ENCODE peak calls at places on chromosomes 6 and 20, in five cellular contexts. One of them, this sample, is unnamed.

GRCh38 chr6:15876406-15876805 is 213.6 kb upstream of the DTNBP1 start:
- DNase-seq in right cardiac atrium: no peak
- DNase-seq in pancreas: no peak
- DNase-seq in Jurkat, Clone E6-1: no peak
- DNase-seq in tibial artery: no peak
- DNase-seq in this sample: no peak

GRCh38 chr6:15305496-15305895 is 59.6 kb downstream of the JARID2 start:
- DNase-seq in pancreas: no peak
- DNase-seq in right cardiac atrium: no peak
- DNase-seq in tibial artery: no peak
- DNase-seq in Jurkat, Clone E6-1: no peak
- DNase-seq in this sample: no peak

GRCh38 chr6:110190726-110191125 is 10.5 kb downstream of the CDC40 start:
- DNase-seq in pancreas: no peak
- DNase-seq in Jurkat, Clone E6-1: peak; percentile 19
- DNase-seq in right cardiac atrium: no peak
- DNase-seq in tibial artery: no peak
- DNase-seq in this sample: no peak

GRCh38 chr6:33667072-33667471 is 44.4 kb downstream of the UQCC2 start:
- DNase-seq in Jurkat, Clone E6-1: no peak
- DNase-seq in right cardiac atrium: peak; percentile 38
- DNase-seq in tibial artery: no peak
- DNase-seq in pancreas: no peak
- DNase-seq in this sample: no peak

GRCh38 chr20:50413088-50413500 is 97.1 kb upstream of the PTPN1 start:
- DNase-seq in pancreas: no peak
- DNase-seq in right cardiac atrium: no peak
- DNase-seq in tibial artery: no peak
- DNase-seq in Jurkat, Clone E6-1: no peak
- DNase-seq in this sample: no peak

GRCh38 chr6:82924799-82925535 is 140.7 kb downstream of the UBE3D start:
- DNase-seq in pancreas: no peak
- DNase-seq in tibial artery: no peak
- DNase-seq in Jurkat, Clone E6-1: no peak
- DNase-seq in right cardiac atrium: no peak
- DNase-seq in this sample: no peak

GRCh38 chr20:50032955-50033666 is 50.3 kb downstream of the SNAI1 start:
- DNase-seq in Jurkat, Clone E6-1: no peak
- DNase-seq in pancreas: no peak
- DNase-seq in tibial artery: no peak
- DNase-seq in right cardiac atrium: no peak
- DNase-seq in this sample: no peak

GRCh38 chr6:156160007-156160787 is 617.0 kb upstream of the ARID1B start:
- DNase-seq in pancreas: no peak
- DNase-seq in right cardiac atrium: no peak
- DNase-seq in tibial artery: no peak
- DNase-seq in Jurkat, Clone E6-1: no peak
- DNase-seq in this sample: no peak

GRCh38 chr20:826695-827323 is 6.7 kb upstream of the FAM110A start:
- DNase-seq in right cardiac atrium: no peak
- DNase-seq in tibial artery: peak; percentile 40
- DNase-seq in pancreas: no peak
- DNase-seq in Jurkat, Clone E6-1: no peak
- DNase-seq in this sample: no peak

GRCh38 chr6:133034509-133035206 is 206.5 kb upstream of the EYA4 start:
- DNase-seq in pancreas: no peak
- DNase-seq in right cardiac atrium: no peak
- DNase-seq in Jurkat, Clone E6-1: no peak
- DNase-seq in tibial artery: no peak
- DNase-seq in this sample: no peak

GRCh38 chr20:23125625-23126191 is 39.6 kb upstream of the CD93 start:
- DNase-seq in Jurkat, Clone E6-1: peak; percentile 37
- DNase-seq in pancreas: no peak
- DNase-seq in tibial artery: peak; percentile 70
- DNase-seq in right cardiac atrium: peak; percentile 74
- DNase-seq in this sample: peak; percentile 95

GRCh38 chr20:31915491-31916280 is 36.2 kb downstream of the PDRG1 start:
- DNase-seq in pancreas: no peak
- DNase-seq in right cardiac atrium: no peak
- DNase-seq in tibial artery: no peak
- DNase-seq in Jurkat, Clone E6-1: no peak
- DNase-seq in this sample: no peak

GRCh38 chr6:42690151-42690702 is 32.2 kb downstream of the PRPH2 start:
- DNase-seq in pancreas: no peak
- DNase-seq in tibial artery: no peak
- DNase-seq in right cardiac atrium: no peak
- DNase-seq in Jurkat, Clone E6-1: no peak
- DNase-seq in this sample: no peak

GRCh38 chr20:37944456-37944981 is 41.6 kb downstream of the VSTM2L start:
- DNase-seq in pancreas: no peak
- DNase-seq in tibial artery: peak; percentile 61
- DNase-seq in Jurkat, Clone E6-1: no peak
- DNase-seq in right cardiac atrium: no peak
- DNase-seq in this sample: no peak

GRCh38 chr6:90080876-90081464 is 186.7 kb downstream of the GJA10 start:
- DNase-seq in tibial artery: no peak
- DNase-seq in right cardiac atrium: no peak
- DNase-seq in Jurkat, Clone E6-1: peak; percentile 82
- DNase-seq in pancreas: no peak
- DNase-seq in this sample: peak; percentile 69
- H3K4me3 ChIP-seq in tibial artery: no peak overlapping the region
- H3K4me3 ChIP-seq in right cardiac atrium: no peak overlapping the region
- H3K4me3 ChIP-seq in Jurkat, Clone E6-1: peak overlapping the region; percentile 43
- H3K4me3 ChIP-seq in pancreas: no peak overlapping the region
- H3K4me3 ChIP-seq in this sample: no peak overlapping the region

DNA sequence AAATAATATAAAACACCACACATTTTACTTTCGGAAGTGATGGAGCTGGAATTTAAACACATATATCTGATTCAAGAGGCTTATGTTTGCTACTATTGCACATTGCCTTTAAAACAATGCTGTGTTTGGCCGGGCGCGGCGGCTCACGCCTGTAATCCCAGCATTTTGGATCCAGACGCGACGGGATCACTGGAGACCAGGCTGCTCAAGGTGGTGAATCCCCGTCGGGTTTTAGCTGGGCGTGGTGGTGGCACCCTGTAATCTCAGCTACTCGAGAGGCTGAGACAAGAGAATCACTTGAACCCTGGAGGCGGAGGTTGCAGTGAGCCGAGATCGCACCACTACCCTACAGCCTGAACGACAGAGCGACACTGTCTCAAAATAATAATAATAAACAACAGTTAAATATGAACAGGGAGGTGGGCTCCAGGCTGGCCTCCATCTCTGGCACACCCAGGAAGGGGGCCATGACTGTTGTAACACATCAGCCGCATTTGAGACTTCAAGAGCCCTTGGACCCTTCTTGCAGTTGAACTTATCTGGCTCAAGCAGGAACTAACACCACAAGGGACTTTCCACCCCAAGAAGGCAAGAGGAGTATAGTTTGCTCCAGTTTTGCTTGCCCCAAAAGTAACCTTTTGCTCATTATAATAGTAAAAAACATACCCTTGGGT is 127.1 kb upstream of the ZNF184 start:
- DNase-seq in Jurkat, Clone E6-1: no peak
- DNase-seq in right cardiac atrium: no peak
- DNase-seq in pancreas: no peak
- DNase-seq in tibial artery: no peak
- DNase-seq in this sample: no peak
- H3K4me3 ChIP-seq in Jurkat, Clone E6-1: no peak overlapping the region
- H3K4me3 ChIP-seq in right cardiac atrium: no peak overlapping the region
- H3K4me3 ChIP-seq in pancreas: no peak overlapping the region
- H3K4me3 ChIP-seq in tibial artery: no peak overlapping the region
- H3K4me3 ChIP-seq in this sample: no peak overlapping the region

DNA sequence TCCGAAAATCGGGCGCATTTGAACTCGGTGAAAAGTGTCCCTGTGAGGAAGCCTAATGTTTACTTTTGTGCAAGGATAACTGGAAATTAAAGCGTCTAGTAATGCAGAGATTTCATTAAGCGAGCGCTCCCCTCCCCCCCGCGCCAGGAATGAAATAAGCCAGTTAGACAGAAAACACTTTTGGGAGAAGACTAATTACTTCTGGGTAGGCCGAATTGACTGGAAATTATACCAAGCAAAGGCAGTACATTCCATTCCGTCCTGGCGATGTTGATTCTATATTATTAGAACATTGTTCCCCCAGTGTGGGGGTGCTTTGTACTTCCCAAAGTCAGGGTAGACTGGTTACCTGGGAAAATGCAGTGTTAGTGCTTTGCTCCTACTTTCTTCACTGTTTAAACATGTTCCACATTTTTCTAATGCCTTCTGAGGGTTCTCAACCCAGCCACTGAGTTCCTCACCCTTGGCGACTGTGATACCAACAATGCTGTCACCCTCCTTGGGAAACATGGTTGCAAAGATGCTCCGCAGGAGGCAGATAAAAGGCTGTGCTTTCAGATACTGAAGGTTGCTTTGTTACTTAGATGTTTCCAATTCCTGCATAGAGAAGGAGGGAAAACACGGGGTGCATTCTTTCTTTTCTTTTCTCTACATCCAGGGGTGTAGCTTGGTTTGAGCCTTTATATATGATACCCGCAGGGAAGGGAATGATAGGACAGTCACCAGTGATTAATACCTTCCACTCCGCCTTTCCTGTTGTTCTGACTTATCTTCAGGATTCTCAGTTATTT is 2.6 kb downstream of the GJA1 start:
- DNase-seq in Jurkat, Clone E6-1: no peak
- DNase-seq in tibial artery: peak; percentile 68
- DNase-seq in right cardiac atrium: no peak
- DNase-seq in pancreas: no peak
- DNase-seq in this sample: no peak
- H3K4me3 ChIP-seq in Jurkat, Clone E6-1: no peak overlapping the region
- H3K4me3 ChIP-seq in tibial artery: peak overlapping the region; percentile 66
- H3K4me3 ChIP-seq in right cardiac atrium: peak overlapping the region; percentile 91
- H3K4me3 ChIP-seq in pancreas: peak overlapping the region; percentile 12
- H3K4me3 ChIP-seq in this sample: no peak overlapping the region

GRCh38 chr6:28661097-28661713 is 135.5 kb downstream of the GPX5 start:
- DNase-seq in Jurkat, Clone E6-1: no peak
- DNase-seq in pancreas: no peak
- DNase-seq in right cardiac atrium: no peak
- DNase-seq in tibial artery: no peak
- DNase-seq in this sample: no peak

GRCh38 chr6:28659250-28659566 is 133.5 kb downstream of the GPX5 start:
- DNase-seq in pancreas: no peak
- DNase-seq in Jurkat, Clone E6-1: no peak
- DNase-seq in right cardiac atrium: no peak
- DNase-seq in tibial artery: no peak
- DNase-seq in this sample: no peak

GRCh38 chr6:28664870-28665396 is 139.3 kb downstream of the GPX5 start:
- DNase-seq in Jurkat, Clone E6-1: no peak
- DNase-seq in pancreas: no peak
- DNase-seq in tibial artery: no peak
- DNase-seq in right cardiac atrium: no peak
- DNase-seq in this sample: no peak
- H3K4me3 ChIP-seq in Jurkat, Clone E6-1: no peak overlapping the region
- H3K4me3 ChIP-seq in pancreas: no peak overlapping the region
- H3K4me3 ChIP-seq in tibial artery: no peak overlapping the region
- H3K4me3 ChIP-seq in right cardiac atrium: no peak overlapping the region
- H3K4me3 ChIP-seq in this sample: no peak overlapping the region

GRCh38 chr20:9374068-9374467 is 140.3 kb upstream of the LAMP5 start:
- DNase-seq in pancreas: no peak
- DNase-seq in tibial artery: no peak
- DNase-seq in right cardiac atrium: no peak
- DNase-seq in Jurkat, Clone E6-1: no peak
- DNase-seq in this sample: no peak

GRCh38 chr20:9377007-9377406 is 137.4 kb upstream of the LAMP5 start:
- DNase-seq in Jurkat, Clone E6-1: no peak
- DNase-seq in pancreas: no peak
- DNase-seq in tibial artery: no peak
- DNase-seq in right cardiac atrium: no peak
- DNase-seq in this sample: no peak

GRCh38 chr20:9375221-9375681 is 139.1 kb upstream of the LAMP5 start:
- DNase-seq in tibial artery: no peak
- DNase-seq in right cardiac atrium: no peak
- DNase-seq in Jurkat, Clone E6-1: no peak
- DNase-seq in pancreas: no peak
- DNase-seq in this sample: no peak

GRCh38 chr20:9369557-9369956 is 144.8 kb upstream of the LAMP5 start:
- DNase-seq in Jurkat, Clone E6-1: no peak
- DNase-seq in tibial artery: no peak
- DNase-seq in pancreas: no peak
- DNase-seq in right cardiac atrium: no peak
- DNase-seq in this sample: no peak

GRCh38 chr20:9374480-9374879 is 139.9 kb upstream of the LAMP5 start:
- DNase-seq in pancreas: no peak
- DNase-seq in right cardiac atrium: no peak
- DNase-seq in tibial artery: no peak
- DNase-seq in Jurkat, Clone E6-1: no peak
- DNase-seq in this sample: no peak
- H3K4me3 ChIP-seq in pancreas: no peak overlapping the region
- H3K4me3 ChIP-seq in right cardiac atrium: no peak overlapping the region
- H3K4me3 ChIP-seq in tibial artery: no peak overlapping the region
- H3K4me3 ChIP-seq in Jurkat, Clone E6-1: no peak overlapping the region
- H3K4me3 ChIP-seq in this sample: no peak overlapping the region

GRCh38 chr20:51886891-51887608 is 84.7 kb upstream of the SALL4 start:
- DNase-seq in right cardiac atrium: no peak
- DNase-seq in Jurkat, Clone E6-1: no peak
- DNase-seq in pancreas: no peak
- DNase-seq in tibial artery: no peak
- DNase-seq in this sample: no peak

GRCh38 chr20:51890003-51890402 is 87.7 kb upstream of the SALL4 start:
- DNase-seq in pancreas: no peak
- DNase-seq in right cardiac atrium: no peak
- DNase-seq in tibial artery: no peak
- DNase-seq in Jurkat, Clone E6-1: no peak
- DNase-seq in this sample: no peak

GRCh38 chr20:51888186-51888790 is 86.0 kb upstream of the SALL4 start:
- DNase-seq in Jurkat, Clone E6-1: no peak
- DNase-seq in pancreas: no peak
- DNase-seq in tibial artery: no peak
- DNase-seq in right cardiac atrium: no peak
- DNase-seq in this sample: no peak

GRCh38 chr20:51886341-51886740 is 84.0 kb upstream of the SALL4 start:
- DNase-seq in Jurkat, Clone E6-1: no peak
- DNase-seq in right cardiac atrium: no peak
- DNase-seq in tibial artery: no peak
- DNase-seq in pancreas: no peak
- DNase-seq in this sample: no peak

DNA sequence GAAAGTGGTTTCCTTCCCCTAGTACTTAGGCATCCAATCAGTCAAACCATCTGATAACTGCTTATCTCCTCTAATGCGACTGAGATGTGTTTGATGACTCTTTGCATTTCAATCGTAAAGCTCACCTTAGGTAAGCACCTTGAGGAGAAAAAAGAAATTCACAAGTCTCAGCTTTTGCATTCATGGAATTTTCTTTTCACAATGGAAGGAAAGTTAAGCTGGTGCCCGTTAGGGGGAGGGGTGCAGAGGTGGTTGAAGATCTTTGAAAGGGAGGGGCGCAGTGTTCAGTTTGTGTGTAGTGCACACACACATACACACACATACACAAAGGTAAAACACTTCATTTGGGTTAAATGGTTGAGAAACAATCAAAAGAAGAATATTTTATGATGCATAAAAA is 87.1 kb upstream of the SALL4 start:
- DNase-seq in Jurkat, Clone E6-1: no peak
- DNase-seq in tibial artery: no peak
- DNase-seq in pancreas: no peak
- DNase-seq in right cardiac atrium: no peak
- DNase-seq in this sample: no peak
- H3K4me3 ChIP-seq in Jurkat, Clone E6-1: no peak overlapping the region
- H3K4me3 ChIP-seq in tibial artery: no peak overlapping the region
- H3K4me3 ChIP-seq in pancreas: no peak overlapping the region
- H3K4me3 ChIP-seq in right cardiac atrium: no peak overlapping the region
- H3K4me3 ChIP-seq in this sample: no peak overlapping the region

This sample was measured in DND-41.